ENCODE peak calls at places on chromosomes 13 and 19, in seven cellular contexts. Z is cardiac muscle cell; N is HS-5; Q is EL; X is small intestine; B is DMS153; Y is stimulated activated CD8-positive, alpha-beta memory T cell treated with anti-CD3 and anti-CD28 coated beads, Interleukin-4, amount 100 ng/mL, for 1 hour. J is an unnamed sample.

GRCh38 chr13:43058836-43059235 is 35.5 kb downstream of the DNAJC15 start:
- DNase-seq in Z (no peak), N (no peak), Q (no peak), X (no peak), B (no peak), Y (no peak), J (no peak)

GRCh38 chr13:48000559-48001126 is 430 bp downstream of the SUCLA2 start:
- DNase-seq in Z (peak; percentile 58), N (no peak), Q (peak; percentile 9), X (peak; percentile 37), B (no peak), Y (no peak), J (peak; percentile 24)

GRCh38 chr19:2045501-2046045 is 5.5 kb downstream of the MKNK2 start:
- DNase-seq in Z (no peak), N (no peak), Q (no peak), X (no peak), B (no peak), Y (no peak), J (no peak)

GRCh38 chr19:40598918-40599307 is 2.3 kb upstream of the LTBP4 start:
- DNase-seq in Z (no peak), N (no peak), Q (no peak), X (no peak), B (no peak), Y (no peak), J (no peak)

GRCh38 chr19:12628040-12629022 is 17.6 kb downstream of the ZNF791 start:
- DNase-seq in Z (no peak), N (no peak), Q (no peak), X (no peak), B (peak; percentile 3), Y (no peak), J (no peak)

GRCh38 chr13:85806553-85807175 is 7.4 kb upstream of the SLITRK6 start:
- DNase-seq in Z (peak; percentile 72), N (no peak), Q (peak; percentile 55), X (peak; percentile 27), B (peak; percentile 36), Y (no peak), J (peak; percentile 46)

GRCh38 chr19:18298601-18299000 is 17.2 kb upstream of the JUND start:
- DNase-seq in Z (no peak), N (no peak), Q (no peak), X (no peak), B (no peak), Y (no peak), J (peak; percentile 41)

GRCh38 chr19:9945319-9945966 is 9.1 kb upstream of the OLFM2 start:
- DNase-seq in Z (no peak), N (peak; percentile 98), Q (peak; percentile 99), X (no peak), B (no peak), Y (no peak), J (peak; percentile 77)

GRCh38 chr13:36606060-36606459 is 67.8 kb upstream of the SERTM1 start:
- DNase-seq in Z (no peak), N (no peak), Q (no peak), X (no peak), B (no peak), Y (no peak), J (no peak)

GRCh38 chr13:44231786-44232516 is 141.7 kb upstream of the SERP2 start:
- DNase-seq in Z (no peak), N (peak; percentile 82), Q (peak; percentile 88), X (peak; percentile 52), B (peak; percentile 93), Y (no peak), J (peak; percentile 97)

GRCh38 chr13:111422352-111422751 is 101.9 kb downstream of the TEX29 start:
- DNase-seq in Z (no peak), N (no peak), Q (no peak), X (no peak), B (peak; percentile 22), Y (no peak), J (no peak)

GRCh38 chr19:46951236-46951986 is 68.2 kb upstream of the NPAS1 start:
- DNase-seq in Z (no peak), N (peak; percentile 55), Q (peak; percentile 73), X (peak; percentile 88), B (no peak), Y (no peak), J (peak; percentile 97)

GRCh38 chr19:35442091-35442490 is 6.0 kb upstream of the FFAR2 start:
- DNase-seq in Z (no peak), N (no peak), Q (no peak), X (no peak), B (no peak), Y (no peak), J (no peak)

GRCh38 chr13:73480784-73481183 is 422.0 kb downstream of the KLF5 start:
- DNase-seq in Z (no peak), N (no peak), Q (no peak), X (no peak), B (no peak), Y (no peak), J (no peak)

GRCh38 chr13:33069365-33069764 is 53.1 kb downstream of the KL start:
- DNase-seq in Z (no peak), N (no peak), Q (no peak), X (no peak), B (no peak), Y (no peak), J (peak; percentile 15)

GRCh38 chr19:49488046-49488862 is 846 bp downstream of the RPL13A start:
- DNase-seq in Z (no peak), N (no peak), Q (peak; percentile 25), X (no peak), B (no peak), Y (no peak), J (peak; percentile 36)

GRCh38 chr19:44951179-44952159 is 3.7 kb upstream of the CLPTM1 start:
- DNase-seq in Z (peak; percentile 91), N (peak; percentile 37), Q (peak; percentile 73), X (peak; percentile 78), B (peak; percentile 2), Y (peak; percentile 39), J (peak; percentile 77)

GRCh38 chr19:38693380-38694223 is 46.2 kb downstream of the ACTN4 start:
- DNase-seq in Z (no peak), N (peak; percentile 71), Q (peak; percentile 96), X (peak; percentile 71), B (no peak), Y (peak; percentile 10), J (peak; percentile 99)

GRCh38 chr13:41621716-41622508 is 164.6 kb downstream of the RGCC start:
- DNase-seq in Z (peak; percentile 61), N (no peak), Q (no peak), X (no peak), B (no peak), Y (no peak), J (no peak)

GRCh38 chr19:44848036-44848804 is 2.1 kb downstream of the NECTIN2 start:
- DNase-seq in Z (peak; percentile 44), N (no peak), Q (peak; percentile 62), X (no peak), B (peak; percentile 27), Y (no peak), J (peak; percentile 76)

GRCh38 chr19:48135411-48135810 is 24.8 kb upstream of the PLA2G4C start:
- DNase-seq in Z (no peak), N (no peak), Q (no peak), X (no peak), B (no peak), Y (no peak), J (no peak)

GRCh38 chr13:59409211-59409610 is 754.5 kb downstream of the DIAPH3 start:
- DNase-seq in Z (no peak), N (no peak), Q (no peak), X (no peak), B (no peak), Y (no peak), J (no peak)

GRCh38 chr13:111312944-111313590 is 7.4 kb upstream of the TEX29 start:
- DNase-seq in Z (no peak), N (no peak), Q (no peak), X (no peak), B (no peak), Y (no peak), J (no peak)

GRCh38 chr13:41513600-41513999 is 56.2 kb downstream of the RGCC start:
- DNase-seq in Z (no peak), N (no peak), Q (no peak), X (no peak), B (no peak), Y (no peak), J (no peak)

GRCh38 chr13:45989607-45990006 is 62.9 kb downstream of the ZC3H13 start:
- DNase-seq in Z (no peak), N (no peak), Q (peak; percentile 13), X (no peak), B (no peak), Y (no peak), J (no peak)

GRCh38 chr13:30607908-30608307 is 9.8 kb upstream of the USPL1 start:
- DNase-seq in Z (no peak), N (no peak), Q (no peak), X (peak; percentile 63), B (peak; percentile 21), Y (peak; percentile 38), J (no peak)

GRCh38 chr19:42386974-42387707 is 3.0 kb downstream of the CNFN start:
- DNase-seq in Z (peak; percentile 70), N (peak; percentile 26), Q (peak; percentile 75), X (peak; percentile 77), B (peak; percentile 80), Y (peak; percentile 35), J (peak; percentile 80)

GRCh38 chr19:43455321-43456113 is 9.9 kb downstream of the LYPD3 start:
- DNase-seq in Z (no peak), N (no peak), Q (no peak), X (no peak), B (no peak), Y (no peak), J (no peak)

GRCh38 chr19:14826006-14826405 is 9.0 kb downstream of the OR7A5 start:
- DNase-seq in Z (no peak), N (no peak), Q (no peak), X (no peak), B (no peak), Y (no peak), J (peak; percentile 54)

GRCh38 chr13:105196052-105196451 is 1339.4 kb downstream of the EFNB2 start:
- DNase-seq in Z (no peak), N (peak; percentile 71), Q (peak; percentile 89), X (no peak), B (no peak), Y (no peak), J (peak; percentile 69)

GRCh38 chr19:15438577-15438976 is 11.2 kb downstream of the WIZ start:
- DNase-seq in Z (no peak), N (no peak), Q (no peak), X (no peak), B (no peak), Y (no peak), J (no peak)

GRCh38 chr13:72504026-72504925 is 223.2 kb downstream of the MZT1 start:
- DNase-seq in Z (no peak), N (no peak), Q (peak; percentile 29), X (no peak), B (no peak), Y (no peak), J (peak; percentile 73)

GRCh38 chr13:48828962-48829405 is 146.7 kb upstream of the FNDC3A start:
- DNase-seq in Z (no peak), N (no peak), Q (peak; percentile 11), X (no peak), B (peak; percentile 90), Y (no peak), J (peak; percentile 94)

GRCh38 chr13:42883771-42884170 is 102.4 kb downstream of the FAM216B start:
- DNase-seq in Z (peak; percentile 49), N (no peak), Q (peak; percentile 65), X (peak; percentile 47), B (peak; percentile 79), Y (no peak), J (peak; percentile 68)

GRCh38 chr19:55255618-55256423 is 3.0 kb downstream of the PPP6R1 start:
- DNase-seq in Z (no peak), N (no peak), Q (peak; percentile 47), X (peak; percentile 13), B (no peak), Y (no peak), J (peak; percentile 79)

GRCh38 chr13:85091835-85092234 is 707.4 kb downstream of the SLITRK6 start:
- DNase-seq in Z (no peak), N (no peak), Q (no peak), X (no peak), B (no peak), Y (no peak), J (no peak)

GRCh38 chr19:7729831-7730285 is 2.1 kb downstream of the CLEC4G start:
- DNase-seq in Z (no peak), N (no peak), Q (no peak), X (no peak), B (no peak), Y (no peak), J (no peak)

GRCh38 chr19:18167975-18168645 is 5.5 kb upstream of the IFI30 start:
- DNase-seq in Z (peak; percentile 56), N (no peak), Q (peak; percentile 45), X (no peak), B (no peak), Y (no peak), J (peak; percentile 28)